ENCODE peak calls at places on chromosomes 6 and 20, in four cellular contexts. One of them, this sample, is unnamed.

GRCh38 chr6:100276311-100277057 is 188.2 kb downstream of the SIM1 start:
- DNase-seq in OCI-LY7: no peak
- DNase-seq in esophagus squamous epithelium: no peak
- DNase-seq in AG04449: no peak
- DNase-seq in this sample: no peak

GRCh38 chr6:32116674-32117073 is 7.5 kb upstream of the TNXB start:
- DNase-seq in esophagus squamous epithelium: no peak
- DNase-seq in OCI-LY7: peak
- DNase-seq in AG04449: no peak
- DNase-seq in this sample: no peak

GRCh38 chr6:29593199-29593598 is 8.3 kb downstream of the OR2H2 start:
- DNase-seq in OCI-LY7: no peak
- DNase-seq in esophagus squamous epithelium: no peak
- DNase-seq in AG04449: no peak
- DNase-seq in this sample: no peak

GRCh38 chr6:69390125-69390524 is 406.7 kb downstream of the LMBRD1 start:
- DNase-seq in esophagus squamous epithelium: no peak
- DNase-seq in OCI-LY7: no peak
- DNase-seq in AG04449: no peak
- DNase-seq in this sample: no peak

GRCh38 chr20:19828233-19828632 is 70.2 kb downstream of the RIN2 start:
- DNase-seq in OCI-LY7: peak
- DNase-seq in esophagus squamous epithelium: no peak
- DNase-seq in AG04449: no peak
- DNase-seq in this sample: no peak

GRCh38 chr20:38054647-38055046 is 21.1 kb downstream of the RPRD1B start:
- DNase-seq in esophagus squamous epithelium: no peak
- DNase-seq in AG04449: no peak
- DNase-seq in OCI-LY7: no peak
- DNase-seq in this sample: no peak

GRCh38 chr20:1127840-1128239 is 9.4 kb downstream of the PSMF1 start:
- DNase-seq in AG04449: no peak
- DNase-seq in esophagus squamous epithelium: no peak
- DNase-seq in OCI-LY7: no peak
- DNase-seq in this sample: no peak

GRCh38 chr20:22052025-22052527 is 346.6 kb downstream of the PAX1 start:
- DNase-seq in esophagus squamous epithelium: no peak
- DNase-seq in AG04449: no peak
- DNase-seq in OCI-LY7: no peak
- DNase-seq in this sample: no peak

GRCh38 chr20:24405810-24406209 is 63.6 kb upstream of the SYNDIG1 start:
- DNase-seq in esophagus squamous epithelium: no peak
- DNase-seq in AG04449: no peak
- DNase-seq in OCI-LY7: no peak
- DNase-seq in this sample: no peak

GRCh38 chr6:137015943-137016342 is 28.8 kb downstream of the IL20RA start:
- DNase-seq in AG04449: no peak
- DNase-seq in esophagus squamous epithelium: no peak
- DNase-seq in OCI-LY7: no peak
- DNase-seq in this sample: no peak
- TF ChIP-seq CTCF in AG04449: no peak
- TF ChIP-seq CTCF in esophagus squamous epithelium: no peak
- TF ChIP-seq CTCF in OCI-LY7: no peak
- TF ChIP-seq CTCF in this sample: no peak

GRCh38 chr6:38167598-38167997 is 348.1 kb downstream of the ZFAND3 start:
- DNase-seq in AG04449: no peak
- DNase-seq in esophagus squamous epithelium: no peak
- DNase-seq in OCI-LY7: no peak
- DNase-seq in this sample: no peak

GRCh38 chr6:38169826-38170526 is 350.4 kb downstream of the ZFAND3 start:
- DNase-seq in esophagus squamous epithelium: no peak
- DNase-seq in AG04449: no peak
- DNase-seq in OCI-LY7: no peak
- DNase-seq in this sample: no peak

GRCh38 chr6:38169221-38169674 is 349.7 kb downstream of the ZFAND3 start:
- DNase-seq in esophagus squamous epithelium: no peak
- DNase-seq in OCI-LY7: no peak
- DNase-seq in AG04449: no peak
- DNase-seq in this sample: no peak

GRCh38 chr6:38168126-38168525 is 348.6 kb downstream of the ZFAND3 start:
- DNase-seq in AG04449: no peak
- DNase-seq in esophagus squamous epithelium: no peak
- DNase-seq in OCI-LY7: no peak
- DNase-seq in this sample: no peak

DNA sequence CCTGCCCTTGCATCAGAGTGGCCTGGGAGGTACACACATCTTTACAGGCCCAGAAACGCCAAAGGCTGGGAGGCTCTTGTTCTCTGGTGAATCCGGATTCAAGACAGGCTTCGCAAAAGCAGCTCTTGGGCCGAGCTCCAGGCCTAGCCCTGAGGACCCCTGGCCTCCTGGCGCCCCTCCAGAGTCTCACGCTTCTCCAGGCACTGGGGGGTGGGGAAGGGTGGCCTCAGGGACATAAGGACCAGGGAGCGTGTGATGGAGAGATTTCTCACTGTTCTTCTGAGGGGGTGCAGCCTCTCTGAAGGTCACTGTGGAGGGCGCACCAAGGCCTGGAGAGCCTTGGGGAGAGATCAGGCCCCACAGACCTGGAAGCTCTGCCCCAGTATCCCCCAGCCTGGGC is 349.2 kb downstream of the ZFAND3 start:
- DNase-seq in OCI-LY7: no peak
- DNase-seq in AG04449: no peak
- DNase-seq in esophagus squamous epithelium: no peak
- DNase-seq in this sample: no peak
- H3K4me3 ChIP-seq in OCI-LY7: no peak
- H3K4me3 ChIP-seq in AG04449: no peak
- H3K4me3 ChIP-seq in esophagus squamous epithelium: no peak
- H3K4me3 ChIP-seq in this sample: no peak

GRCh38 chr6:14170128-14170527 is 52.6 kb downstream of the CD83 start:
- DNase-seq in esophagus squamous epithelium: no peak
- DNase-seq in AG04449: no peak
- DNase-seq in OCI-LY7: no peak
- DNase-seq in this sample: no peak

GRCh38 chr6:14166821-14167220 is 49.2 kb downstream of the CD83 start:
- DNase-seq in OCI-LY7: no peak
- DNase-seq in esophagus squamous epithelium: no peak
- DNase-seq in AG04449: no peak
- DNase-seq in this sample: no peak

GRCh38 chr6:14165091-14165490 is 47.5 kb downstream of the CD83 start:
- DNase-seq in OCI-LY7: no peak
- DNase-seq in esophagus squamous epithelium: no peak
- DNase-seq in AG04449: peak
- DNase-seq in this sample: peak
- TF ChIP-seq CTCF in OCI-LY7: no peak
- TF ChIP-seq CTCF in esophagus squamous epithelium: no peak
- TF ChIP-seq CTCF in AG04449: no peak
- TF ChIP-seq CTCF in this sample: no peak

GRCh38 chr6:42046491-42047219 is 3.7 kb upstream of the TAF8 start:
- DNase-seq in OCI-LY7: peak
- DNase-seq in esophagus squamous epithelium: no peak
- DNase-seq in AG04449: no peak
- DNase-seq in this sample: no peak

GRCh38 chr6:42047790-42048405 is 2.4 kb upstream of the TAF8 start:
- DNase-seq in OCI-LY7: peak
- DNase-seq in AG04449: no peak
- DNase-seq in esophagus squamous epithelium: no peak
- DNase-seq in this sample: no peak

GRCh38 chr6:42047220-42047590 is 3.1 kb upstream of the TAF8 start:
- DNase-seq in AG04449: no peak
- DNase-seq in esophagus squamous epithelium: no peak
- DNase-seq in OCI-LY7: no peak
- DNase-seq in this sample: no peak

GRCh38 chr6:42043787-42044475 is 6.4 kb upstream of the TAF8 start:
- DNase-seq in AG04449: no peak
- DNase-seq in OCI-LY7: peak
- DNase-seq in esophagus squamous epithelium: no peak
- DNase-seq in this sample: peak

GRCh38 chr6:42045538-42046460 is 4.5 kb upstream of the TAF8 start:
- DNase-seq in AG04449: no peak
- DNase-seq in esophagus squamous epithelium: peak
- DNase-seq in OCI-LY7: peak
- DNase-seq in this sample: no peak
- H3K4me3 ChIP-seq in AG04449: no peak
- H3K4me3 ChIP-seq in esophagus squamous epithelium: peak
- H3K4me3 ChIP-seq in OCI-LY7: peak
- H3K4me3 ChIP-seq in this sample: peak

DNA sequence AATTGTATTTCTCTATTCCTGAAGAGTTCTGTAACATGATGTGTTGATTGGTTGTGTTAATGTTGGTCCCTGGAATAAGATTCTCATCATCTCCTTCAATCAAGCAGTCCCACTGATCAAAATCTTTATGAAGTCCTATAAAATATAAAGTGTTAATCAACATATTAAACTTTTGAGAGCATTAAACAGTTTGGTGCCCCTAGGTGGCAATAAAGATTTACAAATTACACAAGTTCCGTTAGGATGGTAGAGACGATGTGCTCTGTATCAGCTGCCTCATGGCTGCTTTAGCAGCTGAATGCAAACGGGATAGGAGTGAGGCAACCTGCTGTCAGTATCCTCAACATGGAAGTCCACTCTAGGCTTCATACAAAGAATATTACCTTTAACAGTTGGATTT is 16.9 kb downstream of the TDRD6 start:
- DNase-seq in esophagus squamous epithelium: no peak
- DNase-seq in AG04449: no peak
- DNase-seq in OCI-LY7: peak
- DNase-seq in this sample: no peak
- TF ChIP-seq CTCF in esophagus squamous epithelium: no peak
- TF ChIP-seq CTCF in AG04449: no peak
- TF ChIP-seq CTCF in OCI-LY7: peak
- TF ChIP-seq CTCF in this sample: no peak

GRCh38 chr6:35775031-35775430 is 1.4 kb upstream of the CLPSL2 start:
- DNase-seq in OCI-LY7: no peak
- DNase-seq in AG04449: no peak
- DNase-seq in esophagus squamous epithelium: no peak
- DNase-seq in this sample: no peak

GRCh38 chr6:35774116-35774794 is 2.1 kb upstream of the CLPSL2 start:
- DNase-seq in OCI-LY7: no peak
- DNase-seq in esophagus squamous epithelium: no peak
- DNase-seq in AG04449: no peak
- DNase-seq in this sample: no peak

GRCh38 chr6:35778437-35778836 is 2.0 kb downstream of the CLPSL2 start:
- DNase-seq in OCI-LY7: no peak
- DNase-seq in esophagus squamous epithelium: no peak
- DNase-seq in AG04449: no peak
- DNase-seq in this sample: no peak

GRCh38 chr6:35777356-35778102 is 1.1 kb downstream of the CLPSL2 start:
- DNase-seq in esophagus squamous epithelium: no peak
- DNase-seq in OCI-LY7: no peak
- DNase-seq in AG04449: no peak
- DNase-seq in this sample: no peak

DNA sequence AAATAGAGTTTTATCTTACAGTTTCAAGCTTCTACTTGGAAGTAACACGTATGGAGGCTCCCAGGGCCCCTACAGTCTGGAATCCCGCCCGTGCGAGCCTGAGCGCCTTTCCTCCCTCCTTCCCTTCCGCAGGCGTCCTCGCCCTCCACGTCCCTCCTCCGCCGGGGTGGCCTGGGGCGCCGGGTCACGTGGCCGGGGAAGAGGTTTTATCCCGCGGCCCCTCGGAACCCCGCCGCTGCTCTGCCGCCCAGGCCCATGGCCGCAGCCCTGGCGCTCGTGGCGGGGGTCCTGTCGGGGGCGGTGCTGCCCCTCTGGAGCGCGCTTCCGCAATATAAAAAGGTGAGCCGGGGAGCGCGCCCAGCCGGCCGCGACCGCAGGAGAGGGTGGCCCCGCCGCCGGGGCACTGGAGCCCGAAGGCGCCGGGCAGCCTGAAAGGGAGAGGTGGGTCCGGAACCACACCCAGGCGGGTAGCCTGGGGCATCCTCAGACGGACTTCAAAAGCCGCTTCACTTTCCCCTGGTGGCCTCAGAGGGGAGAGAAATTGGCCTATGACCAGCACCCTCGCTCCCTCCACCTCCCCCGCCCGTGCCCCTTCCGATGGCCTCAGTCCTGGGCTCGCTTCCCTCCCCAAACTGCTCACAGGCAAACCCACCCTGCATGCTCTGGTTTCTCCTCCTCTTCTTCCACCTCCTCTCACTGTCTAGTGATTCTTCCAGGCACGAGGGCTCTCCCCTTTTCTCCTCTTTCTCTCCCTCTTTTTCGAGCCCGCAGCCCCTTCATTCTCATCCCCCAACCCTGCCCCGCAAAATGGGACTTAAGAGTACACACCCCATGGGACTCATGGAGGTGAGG is at the start of gene CLPSL2:
- DNase-seq in AG04449: no peak
- DNase-seq in OCI-LY7: no peak
- DNase-seq in esophagus squamous epithelium: no peak
- DNase-seq in this sample: no peak
- H3K4me3 ChIP-seq in AG04449: peak
- H3K4me3 ChIP-seq in OCI-LY7: no peak
- H3K4me3 ChIP-seq in esophagus squamous epithelium: peak
- H3K4me3 ChIP-seq in this sample: peak

GRCh38 chr6:81128671-81129070 is 623.8 kb downstream of the TENT5A start:
- DNase-seq in AG04449: no peak
- DNase-seq in OCI-LY7: no peak
- DNase-seq in esophagus squamous epithelium: no peak
- DNase-seq in this sample: no peak
- TF ChIP-seq CTCF in AG04449: no peak
- TF ChIP-seq CTCF in OCI-LY7: no peak
- TF ChIP-seq CTCF in esophagus squamous epithelium: no peak
- TF ChIP-seq CTCF in this sample: no peak

DNA sequence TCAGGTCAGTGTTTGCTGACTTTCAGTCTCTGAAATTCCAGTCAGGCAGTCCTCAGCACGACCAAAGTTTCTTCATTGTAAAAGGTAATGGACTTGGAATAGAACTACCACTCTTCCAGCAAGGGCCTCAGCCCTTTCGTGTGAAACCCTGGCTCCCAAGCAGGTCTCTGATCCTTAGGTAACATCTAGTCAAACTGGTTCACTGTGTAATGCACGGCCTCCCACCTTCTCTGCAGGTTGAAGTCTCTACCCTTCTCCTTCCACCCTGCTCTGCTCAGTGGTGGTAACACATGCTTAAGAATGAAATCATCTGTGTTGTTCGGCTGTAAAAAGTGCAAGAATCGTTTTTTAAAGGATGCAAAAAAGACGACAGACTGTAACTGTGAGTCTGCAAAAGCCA is 287.2 kb upstream of the POU3F2 start:
- DNase-seq in esophagus squamous epithelium: no peak
- DNase-seq in AG04449: no peak
- DNase-seq in OCI-LY7: no peak
- DNase-seq in this sample: no peak
- H3K4me3 ChIP-seq in esophagus squamous epithelium: no peak
- H3K4me3 ChIP-seq in AG04449: no peak
- H3K4me3 ChIP-seq in OCI-LY7: no peak
- H3K4me3 ChIP-seq in this sample: no peak

DNA sequence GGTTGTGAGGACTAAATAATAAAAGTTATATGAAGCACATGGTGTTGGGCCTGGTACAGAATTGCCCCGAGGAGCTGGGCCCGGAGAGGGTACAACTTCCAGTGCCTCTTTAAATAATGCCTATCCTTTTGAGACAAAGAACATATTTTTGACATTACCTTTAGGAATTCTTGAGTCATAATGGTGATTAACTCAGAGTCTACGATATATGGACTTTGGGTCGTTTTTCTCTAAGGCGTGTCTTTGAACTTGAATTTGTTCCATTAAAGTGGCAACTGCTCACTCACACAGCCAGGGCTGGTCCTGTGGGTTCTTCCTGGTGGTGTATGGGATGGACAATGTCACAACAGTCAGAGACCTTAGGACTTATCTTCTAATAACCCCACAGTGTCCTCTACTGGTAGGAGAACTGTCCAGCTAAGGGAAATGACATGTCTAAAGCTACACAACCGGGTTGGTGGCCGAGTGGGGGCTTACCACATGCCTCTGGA is 106.5 kb downstream of the CDC5L start:
- DNase-seq in AG04449: no peak
- DNase-seq in esophagus squamous epithelium: no peak
- DNase-seq in OCI-LY7: no peak
- DNase-seq in this sample: no peak
- TF ChIP-seq CTCF in AG04449: peak
- TF ChIP-seq CTCF in esophagus squamous epithelium: no peak
- TF ChIP-seq CTCF in OCI-LY7: peak
- TF ChIP-seq CTCF in this sample: no peak

This sample was measured in HFF-Myc.